ENCODE peak calls at places on chromosomes 12 and 14, in seven cellular contexts. A, T, Q, E, B, C and J are unnamed samples.

GRCh38 chr14:94961761-94962575 is 192.1 kb upstream of the GSC start:
- DNase-seq in A (no peak), T (no peak), Q (no peak), E (no peak), B (no peak), C (no peak), J (no peak)

GRCh38 chr14:91872011-91872476 is 4.7 kb upstream of the TC2N start:
- DNase-seq in A (no peak), T (peak), Q (no peak), E (no peak), B (peak), C (peak), J (peak)

GRCh38 chr12:55492078-55492477 is at the start of gene OR6C68:
- DNase-seq in A (no peak), T (no peak), Q (no peak), E (no peak), B (no peak), C (no peak), J (no peak)

GRCh38 chr12:124518051-124518932 is 49.1 kb downstream of the NCOR2 start:
- DNase-seq in A (peak), T (peak), Q (peak), E (no peak), B (no peak), C (peak), J (peak)

GRCh38 chr12:119669744-119670472 is 2.0 kb downstream of the PRKAB1 start:
- DNase-seq in A (peak), T (no peak), Q (no peak), E (no peak), B (no peak), C (peak), J (no peak)

GRCh38 chr12:50047693-50048250 is 9.6 kb upstream of the ASIC1 start:
- DNase-seq in A (no peak), T (no peak), Q (no peak), E (no peak), B (no peak), C (no peak), J (no peak)

GRCh38 chr12:114123108-114123507 is 157.0 kb upstream of the RBM19 start:
- DNase-seq in A (no peak), T (no peak), Q (no peak), E (no peak), B (no peak), C (no peak), J (no peak)

GRCh38 chr12:109053382-109054123 is 1.2 kb downstream of the USP30 start:
- DNase-seq in A (no peak), T (peak), Q (no peak), E (no peak), B (no peak), C (no peak), J (peak)

GRCh38 chr14:34750233-34750632 is 35.8 kb upstream of the CFL2 start:
- DNase-seq in A (no peak), T (peak), Q (no peak), E (no peak), B (no peak), C (no peak), J (no peak)

GRCh38 chr12:8032242-8033152 is at the start of gene FOXJ2:
- DNase-seq in A (peak), T (peak), Q (peak), E (peak), B (peak), C (peak), J (peak)

GRCh38 chr12:64819816-64820402 is 4.5 kb upstream of the TBC1D30 start:
- DNase-seq in A (no peak), T (no peak), Q (no peak), E (no peak), B (no peak), C (no peak), J (no peak)

GRCh38 chr12:128387811-128388422 is 120.9 kb downstream of the TMEM132C start:
- DNase-seq in A (peak), T (no peak), Q (peak), E (no peak), B (no peak), C (peak), J (no peak)

GRCh38 chr12:26037615-26038180 is 79.2 kb downstream of the RASSF8 start:
- DNase-seq in A (no peak), T (no peak), Q (no peak), E (no peak), B (no peak), C (no peak), J (no peak)

GRCh38 chr12:47803196-47803875 is 16.4 kb downstream of the HDAC7 start:
- DNase-seq in A (no peak), T (no peak), Q (no peak), E (no peak), B (no peak), C (no peak), J (no peak)

GRCh38 chr12:105470601-105471000 is 140.1 kb downstream of the C12orf75 start:
- DNase-seq in A (no peak), T (no peak), Q (no peak), E (no peak), B (no peak), C (no peak), J (no peak)

GRCh38 chr12:18897816-18898215 is 159.9 kb downstream of the CAPZA3 start:
- DNase-seq in A (no peak), T (no peak), Q (no peak), E (no peak), B (no peak), C (no peak), J (no peak)

GRCh38 chr14:85516239-85517112 is 13.5 kb upstream of the FLRT2 start:
- DNase-seq in A (no peak), T (peak), Q (no peak), E (no peak), B (no peak), C (no peak), J (peak)

GRCh38 chr12:123076604-123077297 is 74.1 kb downstream of the PITPNM2 start:
- DNase-seq in A (no peak), T (no peak), Q (no peak), E (peak), B (no peak), C (no peak), J (no peak)

GRCh38 chr14:21039059-21039422 is 3.1 kb upstream of the RNASE7 start:
- DNase-seq in A (no peak), T (peak), Q (no peak), E (no peak), B (no peak), C (peak), J (peak)

GRCh38 chr12:110693731-110694130 is 4.8 kb upstream of the HVCN1 start:
- DNase-seq in A (no peak), T (no peak), Q (no peak), E (no peak), B (no peak), C (no peak), J (no peak)

GRCh38 chr14:64789696-64790095 is 85.5 kb downstream of the PLEKHG3 start:
- DNase-seq in A (no peak), T (no peak), Q (no peak), E (no peak), B (no peak), C (no peak), J (no peak)

GRCh38 chr14:48937796-48938195 is 648.4 kb downstream of the RPS29 start:
- DNase-seq in A (no peak), T (no peak), Q (no peak), E (no peak), B (no peak), C (no peak), J (peak)

GRCh38 chr12:95848575-95849388 is 10.0 kb upstream of the SNRPF start:
- DNase-seq in A (peak), T (peak), Q (no peak), E (no peak), B (no peak), C (peak), J (peak)

GRCh38 chr14:59087711-59088110 is 100.8 kb upstream of the DAAM1 start:
- DNase-seq in A (no peak), T (no peak), Q (no peak), E (no peak), B (no peak), C (no peak), J (peak)